ENCODE peak calls at places on chromosomes 1 and 21, in five cellular contexts. K is MM.1S, H is activated B cell treated with CpG ODN at 0.5 μM for 24 hours, B is GM20000, I is AG09319. U is an unnamed sample.

GRCh38 chr1:6342031-6342430 is 51.5 kb downstream of the ACOT7 start:
- DNase-seq in K (no peak), I (no peak), H (no peak), B (no peak), U (no peak)

GRCh38 chr1:210231846-210232523 is 611 bp upstream of the SERTAD4 start:
- DNase-seq in B (no peak), K (no peak), H (no peak), I (no peak), U (no peak)

GRCh38 chr1:181443231-181443853 is 40.0 kb upstream of the CACNA1E start:
- DNase-seq in I (no peak), H (no peak), B (no peak), K (no peak), U (no peak)

GRCh38 chr1:21278898-21279819 is 11.1 kb downstream of the ECE1 start:
- DNase-seq in I (no peak), K (no peak), H (no peak), B (no peak), U (no peak)

GRCh38 chr1:66206563-66207154 is 327.3 kb upstream of the SGIP1 start:
- DNase-seq in H (no peak), K (no peak), I (no peak), B (no peak), U (no peak)

GRCh38 chr1:86154581-86155060 is 2.0 kb downstream of the COL24A1 start:
- DNase-seq in H (no peak), K (no peak), I (no peak), B (no peak), U (peak; percentile 32)

GRCh38 chr1:176885756-176886155 is 278.8 kb downstream of the ASTN1 start:
- DNase-seq in K (no peak), I (peak; percentile 25), H (no peak), B (no peak), U (no peak)

GRCh38 chr1:205750683-205751651 is 985 bp upstream of the NUCKS1 start:
- DNase-seq in K (no peak), I (no peak), H (no peak), B (no peak), U (no peak)

GRCh38 chr1:230291731-230292620 is 134.2 kb downstream of the PGBD5 start:
- DNase-seq in K (no peak), I (no peak), B (no peak), H (no peak), U (no peak)

GRCh38 chr1:61310057-61310456 is 227.7 kb downstream of the NFIA start:
- DNase-seq in K (no peak), H (no peak), I (no peak), B (no peak), U (no peak)

GRCh38 chr1:201334325-201335173 is 42.9 kb downstream of the TNNT2 start:
- DNase-seq in H (no peak), I (no peak), B (no peak), K (no peak), U (no peak)

GRCh38 chr1:111318483-111319000 is 27.9 kb downstream of the CHIA start:
- DNase-seq in K (no peak), H (no peak), I (no peak), B (no peak), U (no peak)

GRCh38 chr21:36155603-36156338 is 853 bp upstream of the DOP1B start:
- DNase-seq in B (no peak), H (no peak), K (no peak), I (no peak), U (no peak)

GRCh38 chr1:201850053-201850397 is 21.1 kb downstream of the IPO9 start:
- DNase-seq in H (no peak), K (no peak), I (peak; percentile 49), B (no peak), U (no peak)

GRCh38 chr1:31745071-31745897 is 18.9 kb downstream of the ADGRB2 start:
- DNase-seq in H (no peak), I (no peak), B (peak; percentile 87), K (peak; percentile 72), U (peak; percentile 90)

GRCh38 chr1:109624215-109625010 is 4.8 kb downstream of the AMPD2 start:
- DNase-seq in I (no peak), K (no peak), B (peak; percentile 61), H (peak; percentile 55), U (peak; percentile 53)

GRCh38 chr1:201721131-201722049 is 107.6 kb upstream of the IPO9 start:
- DNase-seq in H (no peak), K (no peak), B (no peak), I (no peak), U (no peak)

GRCh38 chr21:34807881-34808568 is 139.2 kb downstream of the CLIC6 start:
- DNase-seq in K (no peak), B (no peak), I (peak; percentile 79), H (no peak), U (peak; percentile 41)

GRCh38 chr21:30629173-30629572 is 5.8 kb upstream of the KRTAP20-2 start:
- DNase-seq in B (no peak), I (no peak), H (no peak), K (no peak), U (no peak)

GRCh38 chr1:230191839-230192238 is 124.8 kb downstream of the GALNT2 start:
- DNase-seq in K (no peak), H (no peak), I (no peak), B (no peak), U (no peak)

GRCh38 chr1:20359451-20360330 is 69.0 kb downstream of the VWA5B1 start:
- DNase-seq in I (no peak), H (no peak), B (no peak), K (peak; percentile 36), U (no peak)

GRCh38 chr1:230067871-230068814 is 1.1 kb downstream of the GALNT2 start:
- DNase-seq in H (peak; percentile 50), B (peak; percentile 62), K (peak; percentile 34), I (no peak), U (peak; percentile 57)

GRCh38 chr21:20741445-20741844 is 256.8 kb upstream of the NCAM2 start:
- DNase-seq in K (no peak), I (no peak), B (no peak), H (no peak), U (no peak)

GRCh38 chr21:20737227-20737626 is 261.0 kb upstream of the NCAM2 start:
- DNase-seq in I (no peak), B (no peak), K (no peak), H (no peak), U (no peak)

DNA sequence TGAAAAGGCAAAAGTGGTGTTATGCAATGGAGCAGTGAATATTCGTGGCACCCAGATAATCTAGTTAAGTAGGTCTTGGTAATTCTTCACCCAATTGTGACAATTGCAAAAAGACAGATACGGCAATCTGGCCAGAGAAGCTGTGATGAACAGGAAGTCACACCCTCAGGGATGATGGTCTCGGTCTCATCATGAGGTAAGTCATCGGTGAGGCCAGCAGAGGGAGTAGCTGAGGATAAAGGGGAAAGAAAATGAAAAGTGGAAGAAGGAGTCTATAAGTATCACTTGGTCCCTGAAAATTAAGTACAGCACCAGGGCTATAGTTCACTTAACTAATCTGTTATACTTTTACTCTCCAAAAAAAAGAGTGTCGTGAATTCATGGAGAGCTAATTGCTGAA is 258.8 kb upstream of the NCAM2 start:
- DNase-seq in B (no peak), I (no peak), H (no peak), K (peak; percentile 13), U (no peak)
- TF ChIP-seq CTCF in B (no peak), I (no peak), H (no peak), K (peak; percentile 30), U (no peak)

DNA sequence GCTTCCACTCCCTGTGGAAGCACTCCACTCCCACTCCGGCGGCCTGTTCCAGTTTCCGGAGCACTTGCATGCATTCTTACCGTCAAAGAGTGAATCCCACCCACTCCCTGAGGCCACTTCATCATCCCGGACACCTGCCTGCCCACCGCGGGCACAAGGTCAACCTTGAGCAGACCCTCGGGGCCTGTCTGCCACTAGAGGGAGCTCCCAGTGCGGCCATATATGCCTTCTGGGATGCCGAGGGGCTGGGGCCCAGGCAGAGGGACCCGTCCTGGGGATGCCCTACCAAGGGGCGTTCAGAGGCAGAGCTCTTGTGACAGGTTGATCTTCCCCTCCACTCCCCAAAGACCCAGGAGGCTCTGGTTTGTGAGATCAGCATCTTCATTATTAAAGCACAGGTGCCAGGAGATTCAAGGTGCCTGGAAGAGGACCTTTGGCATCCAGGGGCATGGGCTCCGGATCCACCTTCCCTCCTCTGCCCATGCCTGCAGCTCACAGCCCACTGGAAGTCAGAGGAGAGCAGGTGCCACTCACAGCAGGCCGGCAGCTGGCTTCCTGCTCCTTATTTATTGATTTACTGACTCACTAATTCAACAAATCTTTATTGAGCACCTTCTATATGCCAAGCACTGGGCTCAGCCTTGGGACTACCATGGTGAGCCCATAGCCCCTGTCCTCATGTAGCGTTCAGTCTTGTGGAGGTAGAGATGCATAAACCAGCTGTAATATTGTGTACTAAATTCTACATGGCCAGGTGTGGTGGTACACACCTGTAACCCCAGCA is 47.3 kb downstream of the UBIAD1 start:
- DNase-seq in K (peak; percentile 38), H (peak; percentile 33), B (peak; percentile 72), I (no peak), U (peak; percentile 81)
- TF ChIP-seq CTCF in K (peak; percentile 82), H (no peak), B (peak; percentile 71), I (peak; percentile 40), U (peak; percentile 71)

GRCh38 chr21:44438531-44439210 is 16.6 kb upstream of the LRRC3 start:
- DNase-seq in H (no peak), K (no peak), I (no peak), B (no peak), U (no peak)
- TF ChIP-seq CTCF in H (no peak), K (no peak), I (no peak), B (no peak), U (no peak)

GRCh38 chr1:119477710-119478109 is 29.3 kb upstream of the HSD3B1 start:
- DNase-seq in H (no peak), K (no peak), I (no peak), B (no peak), U (no peak)

GRCh38 chr1:119480175-119480574 is 26.8 kb upstream of the HSD3B1 start:
- DNase-seq in I (no peak), K (no peak), H (no peak), B (no peak), U (no peak)

GRCh38 chr1:119472463-119473175 is 34.4 kb upstream of the HSD3B1 start:
- DNase-seq in H (no peak), I (no peak), K (no peak), B (no peak), U (no peak)

GRCh38 chr1:119471566-119471965 is 35.4 kb upstream of the HSD3B1 start:
- DNase-seq in K (no peak), H (no peak), B (no peak), I (no peak), U (no peak)

GRCh38 chr1:119475866-119476439 is 31.1 kb upstream of the HSD3B1 start:
- DNase-seq in B (peak; percentile 59), I (no peak), K (peak; percentile 31), H (no peak), U (peak; percentile 44)
- TF ChIP-seq CTCF in B (peak; percentile 78), I (peak; percentile 54), K (peak; percentile 52), H (no peak), U (peak; percentile 15)

U was measured in GM13976.